ENCODE peak calls at places on chromosomes 11 and 22, in ten cellular contexts. W is HCT116, N is left lung, S is psoas muscle, U is brain microvascular endothelial cell, G is fibroblast of the aortic adventitia, V is GM23338, C is RWPE1, O is Calu3, X is gastrocnemius medialis. I is an unnamed sample.
A peak's percentile ranks its signal among the peaks of the same experiment; 100 is the strongest.

GRCh38 chr11:78203184-78203583 is 14.5 kb downstream of the USP35 start:
- DNase-seq in N (no peak), U (no peak), O (no peak), W (no peak), C (no peak), G (no peak), S (no peak), X (no peak), V (no peak), I (no peak)

GRCh38 chr11:128728767-128729587 is 35.1 kb downstream of the FLI1 start:
- DNase-seq in O (no peak), V (no peak), X (no peak), S (no peak), C (no peak), G (no peak), W (no peak), N (no peak), U (no peak), I (no peak)

GRCh38 chr22:30261134-30261533 is 5.5 kb downstream of the OSM start:
- DNase-seq in O (no peak), S (no peak), N (no peak), W (no peak), X (no peak), V (no peak), G (no peak), C (no peak), U (no peak), I (no peak)

GRCh38 chr22:29314537-29315285 is 786 bp downstream of the RASL10A start:
- DNase-seq in V (peak; percentile 64), W (no peak), S (peak; percentile 54), N (no peak), X (no peak), G (no peak), O (peak; percentile 35), C (no peak), U (no peak), I (no peak)

GRCh38 chr11:9741260-9741659 is 77.4 kb downstream of the SWAP70 start:
- DNase-seq in V (no peak), U (no peak), X (no peak), C (no peak), O (no peak), N (peak; percentile 57), S (no peak), G (no peak), W (no peak), I (no peak)

GRCh38 chr11:1129666-1130160 is 28.0 kb upstream of the MUC5AC start:
- DNase-seq in O (peak; percentile 0), N (no peak), C (no peak), G (no peak), X (no peak), S (no peak), V (no peak), U (no peak), W (no peak), I (no peak)

GRCh38 chr11:110929129-110929528 is 216.9 kb upstream of the ARHGAP20 start:
- DNase-seq in U (no peak), V (no peak), C (no peak), N (no peak), O (no peak), W (no peak), S (no peak), X (no peak), G (no peak), I (no peak)

GRCh38 chr22:46586123-46586519 is 34.1 kb upstream of the GRAMD4 start:
- DNase-seq in V (peak; percentile 52), N (no peak), X (no peak), S (peak; percentile 25), U (no peak), G (no peak), W (no peak), C (no peak), O (no peak), I (no peak)

GRCh38 chr22:49968831-49969661 is 8.5 kb downstream of the PIM3 start:
- DNase-seq in U (no peak), X (peak; percentile 70), S (peak; percentile 56), V (no peak), W (no peak), N (peak; percentile 36), G (no peak), C (no peak), O (no peak), I (no peak)

GRCh38 chr22:49551897-49552659 is 275.6 kb downstream of the BRD1 start:
- DNase-seq in G (no peak), V (no peak), U (no peak), X (no peak), S (no peak), C (no peak), N (peak; percentile 9), W (no peak), O (no peak), I (no peak)

GRCh38 chr11:72738199-72739141 is 13.7 kb downstream of the ARAP1 start:
- DNase-seq in W (no peak), V (peak; percentile 33), X (peak; percentile 52), U (no peak), O (no peak), N (peak; percentile 88), S (peak; percentile 63), C (peak; percentile 65), G (peak; percentile 68), I (no peak)

GRCh38 chr11:71304045-71304444 is 51.7 kb upstream of the SHANK2 start:
- DNase-seq in V (no peak), U (no peak), O (no peak), S (no peak), N (no peak), C (no peak), G (no peak), X (no peak), W (no peak), I (no peak)

GRCh38 chr11:12386745-12387144 is 9.4 kb downstream of the PARVA start:
- DNase-seq in N (no peak), C (no peak), U (no peak), X (no peak), G (no peak), W (no peak), V (no peak), S (no peak), O (no peak), I (no peak)

DNA sequence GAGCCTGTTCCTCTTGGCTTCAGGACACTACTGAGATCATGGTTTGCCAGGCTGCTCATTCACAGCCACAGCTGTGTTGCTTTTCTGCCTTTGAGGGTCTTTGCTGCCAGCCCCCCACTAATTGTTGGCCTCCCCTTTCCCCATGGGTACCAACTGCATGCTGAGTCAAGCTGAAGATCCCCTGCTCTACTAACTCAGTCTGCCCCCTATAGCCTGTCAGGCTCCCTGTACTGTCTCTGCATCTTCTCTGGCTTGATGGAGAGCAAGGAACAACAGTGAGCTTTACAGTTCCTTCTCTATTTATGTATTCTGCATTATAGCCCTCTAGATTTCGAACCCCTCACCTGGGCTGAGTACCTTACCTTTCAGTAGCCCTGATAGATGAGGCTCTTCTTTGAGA is 257.6 kb upstream of the CADM1 start:
- DNase-seq in U (no peak), O (no peak), V (no peak), N (no peak), X (no peak), W (no peak), G (no peak), S (no peak), C (no peak), I (no peak)
- TF ChIP-seq CTCF in U (no peak), O (no peak), V (no peak), N (no peak), X (no peak), W (no peak), G (no peak), S (no peak), C (no peak), I (no peak)

DNA sequence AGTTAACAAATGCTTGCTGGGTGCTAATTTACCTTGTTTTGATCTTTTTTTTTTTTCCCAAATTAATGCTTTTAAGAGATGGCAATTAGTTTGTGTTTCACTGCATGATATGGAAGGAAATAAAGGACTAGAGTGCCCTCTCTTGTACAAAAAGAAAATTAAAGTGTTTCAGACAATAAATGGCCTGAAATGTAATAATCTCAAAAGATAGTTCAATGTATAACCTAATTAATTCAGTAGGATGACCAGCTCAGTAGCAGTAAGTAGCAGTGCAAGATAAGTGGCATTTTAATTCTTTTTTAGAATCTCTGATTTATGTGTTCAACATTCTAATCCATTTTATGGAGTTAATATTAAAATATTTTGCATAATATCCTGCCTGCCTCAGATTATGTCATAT is 39.9 kb upstream of the MYO18B start:
- DNase-seq in G (peak; percentile 55), W (no peak), S (no peak), O (no peak), X (no peak), C (peak; percentile 10), N (no peak), U (no peak), V (no peak), I (no peak)
- TF ChIP-seq CTCF in G (peak; percentile 31), W (peak; percentile 40), S (peak; percentile 42), O (no peak), X (peak; percentile 16), C (peak; percentile 44), N (peak; percentile 31), U (peak; percentile 22), V (peak; percentile 35), I (peak; percentile 37)

DNA sequence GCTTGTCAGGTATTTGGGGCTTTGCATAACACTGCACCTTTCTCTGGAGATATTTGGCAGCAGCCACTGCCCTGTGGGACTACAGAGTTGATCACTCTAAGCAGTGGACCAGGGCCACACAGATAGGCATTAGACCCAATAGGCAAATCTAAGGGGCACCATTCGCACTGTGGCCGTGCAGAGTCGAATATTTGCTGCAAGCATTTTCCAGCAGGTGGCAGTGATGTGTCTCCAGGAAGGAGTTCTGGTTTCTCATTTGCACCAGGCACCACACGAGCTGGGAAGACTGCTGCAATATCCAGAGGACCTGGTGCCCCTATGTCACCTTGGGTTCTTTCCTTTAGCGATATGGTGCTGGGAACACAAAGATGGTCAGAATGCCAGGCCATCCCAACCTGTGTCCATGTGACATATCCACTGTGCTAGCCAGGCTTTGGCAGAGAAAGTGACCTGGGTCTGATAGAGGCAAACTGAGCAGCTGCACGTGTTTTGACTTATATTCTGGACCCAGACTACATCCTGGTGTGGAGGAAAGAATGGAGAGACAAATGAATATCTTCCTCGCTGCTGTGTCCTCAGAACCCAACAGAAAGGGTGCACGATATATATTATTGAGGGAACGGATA is 318.7 kb downstream of the BUD13 start:
- DNase-seq in V (peak; percentile 80), G (peak; percentile 63), C (no peak), S (no peak), U (peak; percentile 31), X (peak; percentile 21), W (no peak), N (peak; percentile 35), O (peak; percentile 56), I (no peak)
- TF ChIP-seq CTCF in V (peak; percentile 67), G (peak; percentile 72), C (no peak), S (peak; percentile 58), U (peak; percentile 57), X (peak; percentile 52), W (peak; percentile 61), N (peak; percentile 40), O (peak; percentile 30), I (peak; percentile 54)

GRCh38 chr11:63769044-63769718 is 606 bp upstream of the ZFTA start:
- DNase-seq in W (no peak), G (no peak), O (peak; percentile 49), S (peak; percentile 72), C (peak; percentile 21), X (peak; percentile 18), V (peak; percentile 55), N (peak; percentile 41), U (no peak), I (no peak)
- TF ChIP-seq CTCF in W (no peak), G (no peak), O (no peak), S (no peak), C (no peak), X (peak; percentile 12), V (no peak), N (no peak), U (no peak), I (no peak)